ENCODE peak calls at places on chromosomes 7 and 10, in five cellular contexts. J is colonic mucosa, Y is cardiac muscle cell, S is Daoy, M is COR-L47. F is an unnamed sample.

GRCh38 chr7:93558705-93559614 is 15.6 kb downstream of the CALCR start:
- DNase-seq in J (no peak), M (no peak), Y (no peak), S (peak), F (no peak)

GRCh38 chr7:88344956-88345832 is 38.5 kb upstream of the STEAP4 start:
- DNase-seq in S (peak), M (peak), J (peak), Y (peak), F (peak)

GRCh38 chr7:139181404-139181803 is 49.6 kb upstream of the UBN2 start:
- DNase-seq in Y (no peak), S (no peak), M (no peak), J (no peak), F (no peak)

GRCh38 chr10:61623101-61623500 is 39.6 kb upstream of the CABCOCO1 start:
- DNase-seq in Y (peak), J (no peak), S (no peak), M (no peak), F (peak)

GRCh38 chr7:74343281-74344127 is 54.3 kb downstream of the CLIP2 start:
- DNase-seq in S (peak), M (no peak), Y (no peak), J (no peak), F (no peak)

GRCh38 chr7:107939472-107940145 is 48.6 kb downstream of the DLD start:
- DNase-seq in M (no peak), S (peak), Y (no peak), J (no peak), F (no peak)

GRCh38 chr10:122441961-122442360 is 12.5 kb upstream of the ARMS2 start:
- DNase-seq in S (peak), Y (no peak), J (no peak), M (no peak), F (no peak)

GRCh38 chr10:63103971-63104409 is 29.1 kb upstream of the NRBF2 start:
- DNase-seq in J (no peak), Y (no peak), M (no peak), S (no peak), F (no peak)

GRCh38 chr10:121104476-121105111 is 253.4 kb downstream of the WDR11 start:
- DNase-seq in J (peak), S (no peak), Y (no peak), M (peak), F (no peak)